ENCODE peak calls at places on chromosomes 7 and 10, in seven cellular contexts. Z is adrenal gland; S is neuronal stem cell; C is GM23338; V is GM20000; G is stimulated activated CD4-positive, alpha-beta T cell treated with anti-CD3 and anti-CD28 coated beads, Interleukin-12 subunit alpha, Interleukin-12 subunit beta, amount 100 ng/mL, for 48 hours; O is putamen. U is an unnamed sample.

GRCh38 chr7:7662527-7662926 is 22.0 kb downstream of the UMAD1 start:
- DNase-seq in Z (no peak), S (no peak), C (peak; percentile 73), V (no peak), G (no peak), O (no peak), U (no peak)

GRCh38 chr10:61967298-61967697 is 65.8 kb downstream of the ARID5B start:
- DNase-seq in Z (no peak), S (no peak), C (no peak), V (no peak), G (no peak), O (no peak), U (no peak)

GRCh38 chr10:93746844-93747284 is 10.9 kb upstream of the LGI1 start:
- DNase-seq in Z (peak; percentile 9), S (no peak), C (peak; percentile 84), V (peak; percentile 33), G (no peak), O (no peak), U (peak; percentile 47)

GRCh38 chr10:30434273-30435067 is 486 bp downstream of the MAP3K8 start:
- DNase-seq in Z (peak; percentile 94), S (peak; percentile 45), C (peak; percentile 79), V (peak; percentile 81), G (peak; percentile 47), O (peak; percentile 32), U (peak; percentile 75)

GRCh38 chr7:100706672-100707311 is 871 bp downstream of the POP7 start:
- DNase-seq in Z (no peak), S (no peak), C (peak; percentile 44), V (no peak), G (no peak), O (no peak), U (no peak)

GRCh38 chr7:134514663-134515062 is 12.7 kb upstream of the AKR1B10 start:
- DNase-seq in Z (peak; percentile 47), S (peak; percentile 70), C (peak; percentile 93), V (peak; percentile 59), G (peak; percentile 59), O (peak; percentile 57), U (peak; percentile 57)

GRCh38 chr10:132538031-132538789 is 623 bp downstream of the INPP5A start:
- DNase-seq in Z (peak; percentile 21), S (no peak), C (no peak), V (no peak), G (no peak), O (no peak), U (no peak)

GRCh38 chr10:49746626-49747302 is 15.4 kb downstream of the OGDHL start:
- DNase-seq in Z (no peak), S (no peak), C (no peak), V (no peak), G (no peak), O (no peak), U (no peak)

GRCh38 chr7:37342665-37343471 is 105.8 kb downstream of the ELMO1 start:
- DNase-seq in Z (peak; percentile 16), S (no peak), C (no peak), V (peak; percentile 47), G (peak; percentile 47), O (no peak), U (peak; percentile 77)

GRCh38 chr10:76628801-76629200 is 1008.8 kb downstream of the KCNMA1 start:
- DNase-seq in Z (no peak), S (no peak), C (no peak), V (no peak), G (no peak), O (no peak), U (no peak)

GRCh38 chr10:2917926-2918325 is 149.4 kb upstream of the PFKP start:
- DNase-seq in Z (no peak), S (no peak), C (no peak), V (no peak), G (no peak), O (no peak), U (no peak)

GRCh38 chr7:51316666-51317581 is at the start of gene COBL:
- DNase-seq in Z (no peak), S (peak; percentile 35), C (peak; percentile 86), V (peak; percentile 43), G (no peak), O (no peak), U (no peak)

GRCh38 chr7:114082934-114083647 is 164.3 kb upstream of the PPP1R3A start:
- DNase-seq in Z (peak; percentile 4), S (peak; percentile 31), C (peak; percentile 69), V (peak; percentile 26), G (no peak), O (no peak), U (peak; percentile 3)

U was measured in germinal center.